ENCODE peak calls at places on chromosomes 6 and 20, in ten cellular contexts. E is fibroblast of the conjunctiva, H is ureter, X is RPMI7951, Q is type B pancreatic cell, R is AG10803, S is left colon, A is AG09309, P is cardiac fibroblast, Z is Daoy. J is an unnamed sample.

GRCh38 chr6:39686980-39687379 is 38.2 kb downstream of the KIF6 start:
- DNase-seq in E (no peak), H (no peak), X (peak), Q (no peak), R (no peak), S (no peak), A (no peak), P (no peak), Z (no peak), J (no peak)

GRCh38 chr6:14711056-14711703 is 534.7 kb upstream of the JARID2 start:
- DNase-seq in E (no peak), H (no peak), X (peak), Q (no peak), R (peak), S (no peak), A (peak), P (peak), Z (peak), J (no peak)

GRCh38 chr6:126824815-126825214 is 293.7 kb upstream of the RSPO3 start:
- DNase-seq in E (no peak), H (no peak), X (no peak), Q (no peak), R (no peak), S (no peak), A (no peak), P (no peak), Z (no peak), J (no peak)

GRCh38 chr6:142381845-142382378 is 80.1 kb downstream of the ADGRG6 start:
- DNase-seq in E (no peak), H (no peak), X (no peak), Q (no peak), R (peak), S (no peak), A (no peak), P (no peak), Z (no peak), J (no peak)

GRCh38 chr6:1746919-1747460 is 137.3 kb downstream of the FOXC1 start:
- DNase-seq in E (no peak), H (no peak), X (no peak), Q (no peak), R (no peak), S (no peak), A (no peak), P (no peak), Z (no peak), J (no peak)

GRCh38 chr6:169990095-169991030 is 238.9 kb downstream of the ERMARD start:
- DNase-seq in E (no peak), H (no peak), X (peak), Q (peak), R (no peak), S (peak), A (no peak), P (no peak), Z (peak), J (no peak)

GRCh38 chr20:32439132-32439829 is 81.2 kb downstream of the ASXL1 start:
- DNase-seq in E (peak), H (no peak), X (peak), Q (peak), R (peak), S (no peak), A (peak), P (peak), Z (peak), J (no peak)

GRCh38 chr6:159203304-159204005 is 34.3 kb downstream of the FNDC1 start:
- DNase-seq in E (peak), H (no peak), X (peak), Q (no peak), R (peak), S (no peak), A (peak), P (peak), Z (peak), J (no peak)

GRCh38 chr6:25302677-25303128 is 23.5 kb downstream of the CARMIL1 start:
- DNase-seq in E (no peak), H (no peak), X (peak), Q (no peak), R (peak), S (no peak), A (peak), P (peak), Z (peak), J (no peak)

GRCh38 chr6:1015819-1016218 is 296.1 kb upstream of the FOXQ1 start:
- DNase-seq in E (no peak), H (no peak), X (peak), Q (no peak), R (peak), S (no peak), A (no peak), P (no peak), Z (peak), J (no peak)